ENCODE peak calls at places on chromosomes 7 and 10, in six cellular contexts. One of them, this sample, is unnamed.

GRCh38 chr7:6160191-6160623 is 112.2 kb downstream of the CYTH3 start:
- DNase-seq in GF-D8: no peak
- DNase-seq in DMS53: peak
- DNase-seq in skeletal muscle cell: peak
- DNase-seq in uterus: peak
- DNase-seq in OCI-M1: no peak
- DNase-seq in this sample: no peak

GRCh38 chr10:101780818-101781654 is 2.2 kb downstream of the NPM3 start:
- DNase-seq in GF-D8: no peak
- DNase-seq in uterus: peak
- DNase-seq in skeletal muscle cell: no peak
- DNase-seq in OCI-M1: peak
- DNase-seq in DMS53: peak
- DNase-seq in this sample: peak

GRCh38 chr7:84384417-84384816 is 189.8 kb upstream of the SEMA3A start:
- DNase-seq in OCI-M1: no peak
- DNase-seq in skeletal muscle cell: no peak
- DNase-seq in uterus: no peak
- DNase-seq in GF-D8: no peak
- DNase-seq in DMS53: no peak
- DNase-seq in this sample: no peak

GRCh38 chr7:69698109-69698840 is 100.0 kb downstream of the AUTS2 start:
- DNase-seq in OCI-M1: no peak
- DNase-seq in GF-D8: no peak
- DNase-seq in skeletal muscle cell: no peak
- DNase-seq in uterus: no peak
- DNase-seq in DMS53: no peak
- DNase-seq in this sample: no peak

GRCh38 chr10:110446954-110447608 is 50.6 kb upstream of the DUSP5 start:
- DNase-seq in skeletal muscle cell: peak
- DNase-seq in uterus: no peak
- DNase-seq in OCI-M1: peak
- DNase-seq in DMS53: peak
- DNase-seq in GF-D8: peak
- DNase-seq in this sample: no peak

GRCh38 chr7:5370454-5371353 is 52.9 kb downstream of the TNRC18 start:
- DNase-seq in GF-D8: no peak
- DNase-seq in uterus: no peak
- DNase-seq in skeletal muscle cell: no peak
- DNase-seq in DMS53: no peak
- DNase-seq in OCI-M1: no peak
- DNase-seq in this sample: no peak

GRCh38 chr10:52879181-52879607 is 106.6 kb upstream of the MBL2 start:
- DNase-seq in GF-D8: no peak
- DNase-seq in skeletal muscle cell: no peak
- DNase-seq in OCI-M1: no peak
- DNase-seq in uterus: no peak
- DNase-seq in DMS53: no peak
- DNase-seq in this sample: no peak

GRCh38 chr10:132945125-132945893 is 2.9 kb upstream of the CFAP46 start:
- DNase-seq in skeletal muscle cell: no peak
- DNase-seq in OCI-M1: no peak
- DNase-seq in GF-D8: no peak
- DNase-seq in uterus: no peak
- DNase-seq in DMS53: no peak
- DNase-seq in this sample: no peak

GRCh38 chr10:84265378-84265777 is 20.5 kb downstream of the RGR start:
- DNase-seq in DMS53: peak
- DNase-seq in GF-D8: no peak
- DNase-seq in OCI-M1: no peak
- DNase-seq in skeletal muscle cell: peak
- DNase-seq in uterus: no peak
- DNase-seq in this sample: no peak

GRCh38 chr7:10767771-10768170 is 205.9 kb upstream of the PHF14 start:
- DNase-seq in OCI-M1: no peak
- DNase-seq in DMS53: peak
- DNase-seq in skeletal muscle cell: no peak
- DNase-seq in uterus: no peak
- DNase-seq in GF-D8: no peak
- DNase-seq in this sample: no peak

GRCh38 chr7:104943502-104944343 is 70.3 kb upstream of the KMT2E start:
- DNase-seq in GF-D8: peak
- DNase-seq in OCI-M1: peak
- DNase-seq in skeletal muscle cell: no peak
- DNase-seq in uterus: peak
- DNase-seq in DMS53: peak
- DNase-seq in this sample: peak

GRCh38 chr7:141695803-141696289 is 6.1 kb downstream of the DENND11 start:
- DNase-seq in uterus: no peak
- DNase-seq in skeletal muscle cell: no peak
- DNase-seq in GF-D8: no peak
- DNase-seq in DMS53: peak
- DNase-seq in OCI-M1: no peak
- DNase-seq in this sample: no peak

GRCh38 chr7:139830292-139830691 is 1.2 kb downstream of the TBXAS1 start:
- DNase-seq in uterus: no peak
- DNase-seq in skeletal muscle cell: no peak
- DNase-seq in OCI-M1: no peak
- DNase-seq in GF-D8: peak
- DNase-seq in DMS53: no peak
- DNase-seq in this sample: no peak

GRCh38 chr10:73577788-73578187 is 13.4 kb downstream of the USP54 start:
- DNase-seq in GF-D8: no peak
- DNase-seq in OCI-M1: no peak
- DNase-seq in DMS53: peak
- DNase-seq in skeletal muscle cell: peak
- DNase-seq in uterus: peak
- DNase-seq in this sample: no peak